ENCODE peak calls at places on chromosomes 4 and X, in seven cellular contexts. One of them, this sample, is unnamed.

GRCh38 chr4:174423257-174423944 is 98.9 kb downstream of the HPGD start:
- DNase-seq in NCI-H187 treated with DMSO at 0.1 percent for 48 hours: no peak
- DNase-seq in stimulated activated CD4-positive, alpha-beta T cell treated with anti-CD3 and anti-CD28 coated beads, Interleukin-4, amount 100 ng/mL, for 4 hours: no peak
- DNase-seq in mammary epithelial cell: peak; percentile 95
- DNase-seq in left cardiac atrium: peak; percentile 41
- DNase-seq in GDM1: peak; percentile 41
- DNase-seq in T-helper 1 cell: no peak
- DNase-seq in this sample: peak; percentile 46

GRCh38 chrX:49919617-49920016 is 2.8 kb upstream of the CLCN5 start:
- DNase-seq in NCI-H187 treated with DMSO at 0.1 percent for 48 hours: no peak
- DNase-seq in stimulated activated CD4-positive, alpha-beta T cell treated with anti-CD3 and anti-CD28 coated beads, Interleukin-4, amount 100 ng/mL, for 4 hours: peak; percentile 1
- DNase-seq in mammary epithelial cell: no peak
- DNase-seq in left cardiac atrium: peak; percentile 54
- DNase-seq in GDM1: no peak
- DNase-seq in T-helper 1 cell: peak; percentile 15
- DNase-seq in this sample: peak; percentile 52

GRCh38 chr4:41418444-41418843 is 119.5 kb upstream of the LIMCH1 start:
- DNase-seq in NCI-H187 treated with DMSO at 0.1 percent for 48 hours: no peak
- DNase-seq in stimulated activated CD4-positive, alpha-beta T cell treated with anti-CD3 and anti-CD28 coated beads, Interleukin-4, amount 100 ng/mL, for 4 hours: no peak
- DNase-seq in mammary epithelial cell: peak; percentile 37
- DNase-seq in left cardiac atrium: peak; percentile 74
- DNase-seq in GDM1: no peak
- DNase-seq in T-helper 1 cell: no peak
- DNase-seq in this sample: no peak

GRCh38 chr4:7785017-7785416 is 154.6 kb downstream of the AFAP1 start:
- DNase-seq in NCI-H187 treated with DMSO at 0.1 percent for 48 hours: no peak
- DNase-seq in stimulated activated CD4-positive, alpha-beta T cell treated with anti-CD3 and anti-CD28 coated beads, Interleukin-4, amount 100 ng/mL, for 4 hours: no peak
- DNase-seq in mammary epithelial cell: no peak
- DNase-seq in left cardiac atrium: no peak
- DNase-seq in GDM1: no peak
- DNase-seq in T-helper 1 cell: no peak
- DNase-seq in this sample: no peak

GRCh38 chr4:54062392-54062791 is 2.0 kb downstream of the CHIC2 start:
- DNase-seq in NCI-H187 treated with DMSO at 0.1 percent for 48 hours: no peak
- DNase-seq in stimulated activated CD4-positive, alpha-beta T cell treated with anti-CD3 and anti-CD28 coated beads, Interleukin-4, amount 100 ng/mL, for 4 hours: no peak
- DNase-seq in mammary epithelial cell: no peak
- DNase-seq in left cardiac atrium: no peak
- DNase-seq in GDM1: no peak
- DNase-seq in T-helper 1 cell: no peak
- DNase-seq in this sample: no peak

GRCh38 chr4:212438-213174 is 88.3 kb downstream of the ZNF718 start:
- DNase-seq in NCI-H187 treated with DMSO at 0.1 percent for 48 hours: no peak
- DNase-seq in stimulated activated CD4-positive, alpha-beta T cell treated with anti-CD3 and anti-CD28 coated beads, Interleukin-4, amount 100 ng/mL, for 4 hours: no peak
- DNase-seq in mammary epithelial cell: peak; percentile 77
- DNase-seq in left cardiac atrium: peak; percentile 88
- DNase-seq in GDM1: no peak
- DNase-seq in T-helper 1 cell: no peak
- DNase-seq in this sample: peak; percentile 78

GRCh38 chrX:65537229-65537628 is 2.6 kb upstream of the LAS1L start:
- DNase-seq in NCI-H187 treated with DMSO at 0.1 percent for 48 hours: no peak
- DNase-seq in stimulated activated CD4-positive, alpha-beta T cell treated with anti-CD3 and anti-CD28 coated beads, Interleukin-4, amount 100 ng/mL, for 4 hours: no peak
- DNase-seq in mammary epithelial cell: no peak
- DNase-seq in left cardiac atrium: no peak
- DNase-seq in GDM1: no peak
- DNase-seq in T-helper 1 cell: no peak
- DNase-seq in this sample: no peak

GRCh38 chr4:3672465-3672831 is 93.7 kb upstream of the ADRA2C start:
- DNase-seq in NCI-H187 treated with DMSO at 0.1 percent for 48 hours: no peak
- DNase-seq in stimulated activated CD4-positive, alpha-beta T cell treated with anti-CD3 and anti-CD28 coated beads, Interleukin-4, amount 100 ng/mL, for 4 hours: no peak
- DNase-seq in mammary epithelial cell: no peak
- DNase-seq in left cardiac atrium: no peak
- DNase-seq in GDM1: no peak
- DNase-seq in T-helper 1 cell: no peak
- DNase-seq in this sample: no peak

GRCh38 chr4:87679449-87680169 is 29.5 kb downstream of the DMP1 start:
- DNase-seq in NCI-H187 treated with DMSO at 0.1 percent for 48 hours: peak; percentile 3
- DNase-seq in stimulated activated CD4-positive, alpha-beta T cell treated with anti-CD3 and anti-CD28 coated beads, Interleukin-4, amount 100 ng/mL, for 4 hours: peak; percentile 3
- DNase-seq in mammary epithelial cell: peak; percentile 3
- DNase-seq in left cardiac atrium: peak; percentile 60
- DNase-seq in GDM1: peak; percentile 4
- DNase-seq in T-helper 1 cell: peak; percentile 2
- DNase-seq in this sample: no peak

GRCh38 chr4:118259103-118259502 is 93.7 kb downstream of the PRSS12 start:
- DNase-seq in NCI-H187 treated with DMSO at 0.1 percent for 48 hours: no peak
- DNase-seq in stimulated activated CD4-positive, alpha-beta T cell treated with anti-CD3 and anti-CD28 coated beads, Interleukin-4, amount 100 ng/mL, for 4 hours: no peak
- DNase-seq in mammary epithelial cell: no peak
- DNase-seq in left cardiac atrium: no peak
- DNase-seq in GDM1: no peak
- DNase-seq in T-helper 1 cell: no peak
- DNase-seq in this sample: no peak

GRCh38 chrX:31201503-31201902 is 129.7 kb upstream of the FTHL17 start:
- DNase-seq in NCI-H187 treated with DMSO at 0.1 percent for 48 hours: no peak
- DNase-seq in stimulated activated CD4-positive, alpha-beta T cell treated with anti-CD3 and anti-CD28 coated beads, Interleukin-4, amount 100 ng/mL, for 4 hours: no peak
- DNase-seq in mammary epithelial cell: no peak
- DNase-seq in left cardiac atrium: no peak
- DNase-seq in GDM1: no peak
- DNase-seq in T-helper 1 cell: no peak
- DNase-seq in this sample: no peak

GRCh38 chr4:129140521-129140920 is 44.6 kb downstream of the C4orf33 start:
- DNase-seq in NCI-H187 treated with DMSO at 0.1 percent for 48 hours: no peak
- DNase-seq in stimulated activated CD4-positive, alpha-beta T cell treated with anti-CD3 and anti-CD28 coated beads, Interleukin-4, amount 100 ng/mL, for 4 hours: no peak
- DNase-seq in mammary epithelial cell: no peak
- DNase-seq in left cardiac atrium: no peak
- DNase-seq in GDM1: no peak
- DNase-seq in T-helper 1 cell: no peak
- DNase-seq in this sample: no peak

GRCh38 chrX:115378471-115378870 is 89.0 kb downstream of the LUZP4 start:
- DNase-seq in NCI-H187 treated with DMSO at 0.1 percent for 48 hours: no peak
- DNase-seq in stimulated activated CD4-positive, alpha-beta T cell treated with anti-CD3 and anti-CD28 coated beads, Interleukin-4, amount 100 ng/mL, for 4 hours: no peak
- DNase-seq in mammary epithelial cell: no peak
- DNase-seq in left cardiac atrium: no peak
- DNase-seq in GDM1: no peak
- DNase-seq in T-helper 1 cell: no peak
- DNase-seq in this sample: no peak

GRCh38 chr4:87122252-87122651 is 98.2 kb downstream of the KLHL8 start:
- DNase-seq in NCI-H187 treated with DMSO at 0.1 percent for 48 hours: no peak
- DNase-seq in stimulated activated CD4-positive, alpha-beta T cell treated with anti-CD3 and anti-CD28 coated beads, Interleukin-4, amount 100 ng/mL, for 4 hours: no peak
- DNase-seq in mammary epithelial cell: peak; percentile 73
- DNase-seq in left cardiac atrium: no peak
- DNase-seq in GDM1: no peak
- DNase-seq in T-helper 1 cell: no peak
- DNase-seq in this sample: no peak

GRCh38 chr4:8468746-8469535 is 28.4 kb downstream of the TRMT44 start:
- DNase-seq in NCI-H187 treated with DMSO at 0.1 percent for 48 hours: no peak
- DNase-seq in stimulated activated CD4-positive, alpha-beta T cell treated with anti-CD3 and anti-CD28 coated beads, Interleukin-4, amount 100 ng/mL, for 4 hours: peak; percentile 33
- DNase-seq in mammary epithelial cell: peak; percentile 39
- DNase-seq in left cardiac atrium: peak; percentile 63
- DNase-seq in GDM1: peak; percentile 13
- DNase-seq in T-helper 1 cell: peak; percentile 39
- DNase-seq in this sample: peak; percentile 81

GRCh38 chr4:6724461-6725111 is 8.6 kb downstream of the BLOC1S4 start:
- DNase-seq in NCI-H187 treated with DMSO at 0.1 percent for 48 hours: no peak
- DNase-seq in stimulated activated CD4-positive, alpha-beta T cell treated with anti-CD3 and anti-CD28 coated beads, Interleukin-4, amount 100 ng/mL, for 4 hours: no peak
- DNase-seq in mammary epithelial cell: no peak
- DNase-seq in left cardiac atrium: no peak
- DNase-seq in GDM1: no peak
- DNase-seq in T-helper 1 cell: no peak
- DNase-seq in this sample: no peak

GRCh38 chr4:2898001-2898400 is 54.4 kb downstream of the ADD1 start:
- DNase-seq in NCI-H187 treated with DMSO at 0.1 percent for 48 hours: no peak
- DNase-seq in stimulated activated CD4-positive, alpha-beta T cell treated with anti-CD3 and anti-CD28 coated beads, Interleukin-4, amount 100 ng/mL, for 4 hours: no peak
- DNase-seq in mammary epithelial cell: no peak
- DNase-seq in left cardiac atrium: no peak
- DNase-seq in GDM1: no peak
- DNase-seq in T-helper 1 cell: no peak
- DNase-seq in this sample: no peak

GRCh38 chrX:17547658-17548057 is 172.7 kb downstream of the NHS start:
- DNase-seq in NCI-H187 treated with DMSO at 0.1 percent for 48 hours: no peak
- DNase-seq in stimulated activated CD4-positive, alpha-beta T cell treated with anti-CD3 and anti-CD28 coated beads, Interleukin-4, amount 100 ng/mL, for 4 hours: no peak
- DNase-seq in mammary epithelial cell: peak; percentile 99
- DNase-seq in left cardiac atrium: peak; percentile 64
- DNase-seq in GDM1: no peak
- DNase-seq in T-helper 1 cell: no peak
- DNase-seq in this sample: peak; percentile 56

GRCh38 chr4:160825644-160826338 is 1338.0 kb downstream of the FSTL5 start:
- DNase-seq in NCI-H187 treated with DMSO at 0.1 percent for 48 hours: no peak
- DNase-seq in stimulated activated CD4-positive, alpha-beta T cell treated with anti-CD3 and anti-CD28 coated beads, Interleukin-4, amount 100 ng/mL, for 4 hours: no peak
- DNase-seq in mammary epithelial cell: no peak
- DNase-seq in left cardiac atrium: no peak
- DNase-seq in GDM1: no peak
- DNase-seq in T-helper 1 cell: no peak
- DNase-seq in this sample: no peak

GRCh38 chr4:73453701-73454005 is 17.6 kb downstream of the AFP start:
- DNase-seq in NCI-H187 treated with DMSO at 0.1 percent for 48 hours: no peak
- DNase-seq in stimulated activated CD4-positive, alpha-beta T cell treated with anti-CD3 and anti-CD28 coated beads, Interleukin-4, amount 100 ng/mL, for 4 hours: no peak
- DNase-seq in mammary epithelial cell: no peak
- DNase-seq in left cardiac atrium: no peak
- DNase-seq in GDM1: no peak
- DNase-seq in T-helper 1 cell: no peak
- DNase-seq in this sample: no peak

GRCh38 chr4:124710253-124710849 is 2.2 kb downstream of the ANKRD50 start:
- DNase-seq in NCI-H187 treated with DMSO at 0.1 percent for 48 hours: no peak
- DNase-seq in stimulated activated CD4-positive, alpha-beta T cell treated with anti-CD3 and anti-CD28 coated beads, Interleukin-4, amount 100 ng/mL, for 4 hours: no peak
- DNase-seq in mammary epithelial cell: peak; percentile 27
- DNase-seq in left cardiac atrium: no peak
- DNase-seq in GDM1: no peak
- DNase-seq in T-helper 1 cell: no peak
- DNase-seq in this sample: no peak

GRCh38 chr4:117771647-117772337 is 262.5 kb upstream of the NDST3 start:
- DNase-seq in NCI-H187 treated with DMSO at 0.1 percent for 48 hours: no peak
- DNase-seq in stimulated activated CD4-positive, alpha-beta T cell treated with anti-CD3 and anti-CD28 coated beads, Interleukin-4, amount 100 ng/mL, for 4 hours: no peak
- DNase-seq in mammary epithelial cell: no peak
- DNase-seq in left cardiac atrium: no peak
- DNase-seq in GDM1: no peak
- DNase-seq in T-helper 1 cell: no peak
- DNase-seq in this sample: no peak

GRCh38 chr4:169070071-169070894 is 60.2 kb upstream of the CBR4 start:
- DNase-seq in NCI-H187 treated with DMSO at 0.1 percent for 48 hours: no peak
- DNase-seq in stimulated activated CD4-positive, alpha-beta T cell treated with anti-CD3 and anti-CD28 coated beads, Interleukin-4, amount 100 ng/mL, for 4 hours: no peak
- DNase-seq in mammary epithelial cell: peak; percentile 99
- DNase-seq in left cardiac atrium: peak; percentile 34
- DNase-seq in GDM1: no peak
- DNase-seq in T-helper 1 cell: no peak
- DNase-seq in this sample: peak; percentile 78

GRCh38 chr4:83862471-83862870 is 326.6 kb downstream of the GPAT3 start:
- DNase-seq in NCI-H187 treated with DMSO at 0.1 percent for 48 hours: no peak
- DNase-seq in stimulated activated CD4-positive, alpha-beta T cell treated with anti-CD3 and anti-CD28 coated beads, Interleukin-4, amount 100 ng/mL, for 4 hours: no peak
- DNase-seq in mammary epithelial cell: no peak
- DNase-seq in left cardiac atrium: no peak
- DNase-seq in GDM1: no peak
- DNase-seq in T-helper 1 cell: no peak
- DNase-seq in this sample: no peak

GRCh38 chrX:30865612-30866011 is 23.4 kb downstream of the TAB3 start:
- DNase-seq in NCI-H187 treated with DMSO at 0.1 percent for 48 hours: no peak
- DNase-seq in stimulated activated CD4-positive, alpha-beta T cell treated with anti-CD3 and anti-CD28 coated beads, Interleukin-4, amount 100 ng/mL, for 4 hours: no peak
- DNase-seq in mammary epithelial cell: no peak
- DNase-seq in left cardiac atrium: no peak
- DNase-seq in GDM1: no peak
- DNase-seq in T-helper 1 cell: no peak
- DNase-seq in this sample: no peak

GRCh38 chrX:38672646-38673045 is 111.3 kb downstream of the TSPAN7 start:
- DNase-seq in NCI-H187 treated with DMSO at 0.1 percent for 48 hours: no peak
- DNase-seq in stimulated activated CD4-positive, alpha-beta T cell treated with anti-CD3 and anti-CD28 coated beads, Interleukin-4, amount 100 ng/mL, for 4 hours: no peak
- DNase-seq in mammary epithelial cell: no peak
- DNase-seq in left cardiac atrium: no peak
- DNase-seq in GDM1: no peak
- DNase-seq in T-helper 1 cell: no peak
- DNase-seq in this sample: no peak

GRCh38 chr4:128649575-128650205 is 159.8 kb upstream of the JADE1 start:
- DNase-seq in NCI-H187 treated with DMSO at 0.1 percent for 48 hours: no peak
- DNase-seq in stimulated activated CD4-positive, alpha-beta T cell treated with anti-CD3 and anti-CD28 coated beads, Interleukin-4, amount 100 ng/mL, for 4 hours: no peak
- DNase-seq in mammary epithelial cell: peak; percentile 32
- DNase-seq in left cardiac atrium: no peak
- DNase-seq in GDM1: no peak
- DNase-seq in T-helper 1 cell: no peak
- DNase-seq in this sample: no peak

GRCh38 chr4:43277003-43277402 is 384.5 kb downstream of the GRXCR1 start:
- DNase-seq in NCI-H187 treated with DMSO at 0.1 percent for 48 hours: no peak
- DNase-seq in stimulated activated CD4-positive, alpha-beta T cell treated with anti-CD3 and anti-CD28 coated beads, Interleukin-4, amount 100 ng/mL, for 4 hours: no peak
- DNase-seq in mammary epithelial cell: peak; percentile 54
- DNase-seq in left cardiac atrium: no peak
- DNase-seq in GDM1: no peak
- DNase-seq in T-helper 1 cell: no peak
- DNase-seq in this sample: no peak

This sample was measured in ureter.